ENCODE peak calls at places on chromosomes 7 and 10, in six cellular contexts. H is T-helper 2 cell; F is WERI-Rb-1; G is stimulated activated CD4-positive, alpha-beta T cell treated with anti-CD3 and anti-CD28 coated beads, Interleukin-1b, Interleukin-23, amount 100 ng/mL, for 24 hours; D is upper lobe of right lung; X is HuH-7.5. L is an unnamed sample.

GRCh38 chr7:34025579-34025978 is 120.2 kb downstream of the BMPER start:
- DNase-seq in H (no peak), F (no peak), G (no peak), D (no peak), X (no peak), L (no peak)

GRCh38 chr10:116120688-116121087 is 152.3 kb downstream of the GFRA1 start:
- DNase-seq in H (no peak), F (peak), G (no peak), D (no peak), X (peak), L (no peak)

GRCh38 chr7:29565982-29566746 is 2.5 kb downstream of the PRR15 start:
- DNase-seq in H (no peak), F (no peak), G (no peak), D (peak), X (no peak), L (no peak)

GRCh38 chr7:111855161-111855841 is 293.0 kb upstream of the IMMP2L start:
- DNase-seq in H (no peak), F (peak), G (no peak), D (no peak), X (peak), L (peak)

GRCh38 chr7:73918926-73919693 is 58.2 kb downstream of the TMEM270 start:
- DNase-seq in H (no peak), F (no peak), G (no peak), D (no peak), X (no peak), L (no peak)

GRCh38 chr7:27181176-27181520 is 3.9 kb downstream of the HOXA11 start:
- DNase-seq in H (no peak), F (peak), G (no peak), D (peak), X (no peak), L (no peak)

GRCh38 chr10:122020202-122020601 is 31.2 kb downstream of the TACC2 start:
- DNase-seq in H (no peak), F (no peak), G (no peak), D (no peak), X (no peak), L (no peak)

GRCh38 chr10:114103286-114103685 is 59.6 kb downstream of the ADRB1 start:
- DNase-seq in H (no peak), F (no peak), G (no peak), D (no peak), X (no peak), L (no peak)

GRCh38 chr10:102393411-102394078 is 2.0 kb upstream of the NFKB2 start:
- DNase-seq in H (no peak), F (no peak), G (no peak), D (no peak), X (peak), L (no peak)

GRCh38 chr7:43467406-43467805 is 115.5 kb upstream of the STK17A start:
- DNase-seq in H (no peak), F (no peak), G (no peak), D (no peak), X (no peak), L (no peak)

GRCh38 chr10:95517536-95518454 is 43.4 kb downstream of the SORBS1 start:
- DNase-seq in H (no peak), F (no peak), G (no peak), D (no peak), X (peak), L (no peak)

GRCh38 chr10:107585630-107586029 is 421.1 kb upstream of the SORCS1 start:
- DNase-seq in H (no peak), F (no peak), G (no peak), D (no peak), X (no peak), L (no peak)

GRCh38 chr10:123567984-123568745 is 98.0 kb upstream of the GPR26 start:
- DNase-seq in H (no peak), F (no peak), G (no peak), D (no peak), X (no peak), L (peak)

GRCh38 chr10:17921378-17921777 is 30.3 kb upstream of the SLC39A12 start:
- DNase-seq in H (no peak), F (no peak), G (no peak), D (no peak), X (no peak), L (no peak)

GRCh38 chr10:12835709-12836108 is 165.8 kb downstream of the CCDC3 start:
- DNase-seq in H (no peak), F (no peak), G (no peak), D (no peak), X (no peak), L (no peak)

L was measured in adrenal gland.